ENCODE peak calls at places on chromosome 19, in four cellular contexts. E, Z, C and M are unnamed samples. For H3K4me1, the result is how much of the 10 kb centered on the place peaks cover.

GRCh38 chr19:17234911-17235617 is 9.0 kb downstream of the OCEL1 start:
- DNase-seq in Z (no peak), E (peak), C (peak), M (peak)

GRCh38 chr19:45075215-45076028 is 856 bp downstream of the ZNF296 start:
- DNase-seq in C (peak), Z (peak), E (peak), M (peak)

GRCh38 chr19:16654151-16654550 is 5.8 kb downstream of the SMIM7 start:
- DNase-seq in Z (no peak), E (no peak), C (no peak), M (peak)

GRCh38 chr19:45693168-45693788 is 812 bp downstream of the QPCTL start:
- DNase-seq in E (peak), Z (peak), C (peak), M (peak)

GRCh38 chr19:45147835-45148676 is 12.7 kb downstream of the NKPD1 start:
- DNase-seq in E (no peak), Z (no peak), C (no peak), M (no peak)

GRCh38 chr19:1074512-1075283 is 7.7 kb downstream of the ARHGAP45 start:
- DNase-seq in C (peak), Z (peak), E (peak), M (peak)

GRCh38 chr19:16249826-16250434 is 52.2 kb downstream of the AP1M1 start:
- DNase-seq in C (no peak), E (no peak), Z (no peak), M (no peak)

GRCh38 chr19:1478934-1479707 is at the start of gene C19orf25:
- DNase-seq in E (peak), Z (peak), C (peak), M (peak)

GRCh38 chr19:3129112-3129511 is 6.7 kb upstream of the GNA15 start:
- DNase-seq in E (no peak), Z (no peak), C (no peak), M (no peak)

GRCh38 chr19:44846455-44847143 is 502 bp downstream of the NECTIN2 start:
- DNase-seq in C (peak), E (peak), Z (no peak), M (no peak)

GRCh38 chr19:20365146-20365545 is 198.1 kb downstream of the ZNF486 start:
- DNase-seq in E (no peak), Z (no peak), C (no peak), M (no peak)

GRCh38 chr19:1386945-1387683 is 3.4 kb downstream of the NDUFS7 start:
- DNase-seq in E (no peak), C (no peak), Z (no peak), M (no peak)

GRCh38 chr19:44548736-44549135 is 19.3 kb upstream of the CEACAM20 start:
- DNase-seq in Z (no peak), C (no peak), E (no peak), M (no peak)

GRCh38 chr19:14519860-14520407 is 1.7 kb upstream of the DNAJB1 start:
- DNase-seq in Z (no peak), E (no peak), C (no peak), M (peak)

GRCh38 chr19:13842294-13843103 is 34.4 kb upstream of the NANOS3 start:
- DNase-seq in C (peak), E (peak), Z (peak), M (peak)

GRCh38 chr19:45553464-45553863 is 31.1 kb downstream of the OPA3 start:
- DNase-seq in C (no peak), Z (no peak), E (no peak), M (no peak)

GRCh38 chr19:1251233-1251502 is 2.8 kb downstream of the MIDN start:
- DNase-seq in C (peak), Z (no peak), E (peak), M (peak)

GRCh38 chr19:56838680-56838929 is 1.9 kb downstream of the PEG3 start:
- DNase-seq in Z (no peak), E (no peak), C (no peak), M (no peak)

GRCh38 chr19:16877581-16877980 is 11.2 kb upstream of the F2RL3 start:
- DNase-seq in E (no peak), Z (no peak), C (no peak), M (no peak)

GRCh38 chr19:16363133-16363851 is 38.7 kb downstream of the KLF2 start:
- DNase-seq in Z (no peak), E (no peak), C (no peak), M (no peak)

GRCh38 chr19:10858204-10858828 is 10.1 kb downstream of the C19orf38 start:
- DNase-seq in Z (no peak), E (no peak), C (no peak), M (no peak)

GRCh38 chr19:29873024-29873800 is 61.4 kb downstream of the CCNE1 start:
- DNase-seq in C (peak), Z (no peak), E (peak), M (peak)

GRCh38 chr19:48596679-48597465 is 9.7 kb upstream of the SPACA4 start:
- DNase-seq in C (no peak), E (no peak), Z (no peak), M (no peak)

GRCh38 chr19:54172764-54173699 is at the start of gene TMC4:
- DNase-seq in E (no peak), Z (no peak), C (no peak), M (no peak)

GRCh38 chr19:35703343-35703742 is 1.0 kb upstream of the ZBTB32 start:
- DNase-seq in C (no peak), E (no peak), Z (no peak), M (no peak)

GRCh38 chr19:42295342-42295741 is 6.6 kb upstream of the PRR19 start:
- DNase-seq in Z (no peak), C (no peak), E (no peak), M (no peak)

GRCh38 chr19:27894906-27895754 is 1317.8 kb downstream of the UQCRFS1 start:
- DNase-seq in Z (no peak), E (no peak), C (no peak), M (no peak)

GRCh38 chr19:38649305-38650179 is 2.1 kb downstream of the ACTN4 start:
- DNase-seq in E (peak), Z (no peak), C (no peak), M (no peak)

GRCh38 chr19:763181-763580 is 12.3 kb downstream of the MISP start:
- DNase-seq in Z (no peak), C (no peak), E (no peak), M (no peak)

GRCh38 chr19:31678421-31678820 is 329.2 kb upstream of the TSHZ3 start:
- DNase-seq in C (no peak), Z (no peak), E (no peak), M (no peak)

GRCh38 chr19:10946964-10947657 is 13.7 kb upstream of the SMARCA4 start:
- DNase-seq in C (no peak), Z (no peak), E (no peak), M (no peak)

GRCh38 chr19:2089001-2089711 is 7.0 kb downstream of the MOB3A start:
- DNase-seq in C (peak), Z (no peak), E (no peak), M (no peak)

GRCh38 chr19:29653398-29653797 is 11.9 kb upstream of the PLEKHF1 start:
- DNase-seq in Z (no peak), C (no peak), E (no peak), M (no peak)

GRCh38 chr19:17076539-17076919 is 952 bp downstream of the MYO9B start:
- DNase-seq in Z (no peak), C (no peak), E (no peak), M (no peak)

GRCh38 chr19:10315335-10316214 is at the start of gene FDX2:
- DNase-seq in C (peak), E (peak), Z (peak), M (peak)

GRCh38 chr19:28446511-28446910 is 766.4 kb downstream of the UQCRFS1 start:
- DNase-seq in Z (no peak), E (no peak), C (no peak), M (peak)

GRCh38 chr19:10419200-10419645 is 1.1 kb upstream of the PDE4A start:
- DNase-seq in E (no peak), C (no peak), Z (no peak), M (no peak)

GRCh38 chr19:46913852-46914430 is 53.1 kb downstream of the ARHGAP35 start:
- DNase-seq in E (no peak), Z (no peak), C (no peak), M (no peak)
- H3K4me1 ChIP-seq in E (under half), Z (under half), C (under half), M (under half)

DNA sequence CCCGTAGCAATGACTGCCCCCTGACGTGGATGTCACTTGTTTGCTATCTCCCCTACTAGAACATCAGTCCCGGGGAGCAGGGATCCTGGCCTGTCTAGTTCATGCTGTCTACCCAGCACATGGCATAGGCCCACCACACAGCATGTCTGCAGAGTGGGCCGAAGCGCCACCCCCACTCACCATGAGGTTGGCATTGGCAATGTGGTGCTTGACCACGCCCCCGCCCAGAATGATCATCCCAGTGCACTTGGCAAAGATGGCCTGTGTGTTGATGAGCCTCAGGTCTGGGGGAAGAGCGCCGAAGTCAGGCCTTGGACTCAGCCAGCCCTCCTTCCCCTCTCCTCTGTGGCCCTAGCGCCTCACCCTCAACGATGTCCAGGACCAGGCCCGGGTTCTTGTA is 4.8 kb downstream of the DHPS start:
- DNase-seq in Z (no peak), C (no peak), E (no peak), M (no peak)
- H3K4me1 ChIP-seq in Z (under half), C (under half), E (under half), M (under half)

GRCh38 chr19:4376245-4376990 is 23.9 kb downstream of the SH3GL1 start:
- DNase-seq in E (no peak), C (no peak), Z (peak), M (no peak)
- H3K4me1 ChIP-seq in E (half or more), C (under half), Z (half or more), M (half or more)

GRCh38 chr19:46785054-46785979 is 3.1 kb downstream of the SLC1A5 start:
- DNase-seq in E (no peak), Z (no peak), C (no peak), M (no peak)

GRCh38 chr19:46783670-46784069 is 4.7 kb downstream of the SLC1A5 start:
- DNase-seq in E (no peak), Z (no peak), C (no peak), M (no peak)

GRCh38 chr19:46785980-46786235 is 2.5 kb downstream of the SLC1A5 start:
- DNase-seq in C (no peak), Z (no peak), E (no peak), M (no peak)

GRCh38 chr19:46782355-46783019 is 5.9 kb downstream of the SLC1A5 start:
- DNase-seq in Z (no peak), C (no peak), E (no peak), M (no peak)

GRCh38 chr19:46784262-46785053 is 3.9 kb downstream of the SLC1A5 start:
- DNase-seq in Z (peak), C (peak), E (peak), M (peak)
- H3K4me1 ChIP-seq in Z (under half), C (under half), E (under half), M (under half)

GRCh38 chr19:39672473-39672872 is 16.8 kb downstream of the LGALS16 start:
- DNase-seq in C (no peak), E (no peak), Z (no peak), M (no peak)
- H3K4me1 ChIP-seq in C (under half), E (under half), Z (under half), M (under half)

GRCh38 chr19:6738726-6739389 is 622 bp upstream of the TRIP10 start:
- DNase-seq in C (peak), Z (peak), E (no peak), M (peak)

GRCh38 chr19:6737873-6738725 is 719 bp upstream of the GPR108 start:
- DNase-seq in E (peak), C (peak), Z (peak), M (peak)

GRCh38 chr19:6740589-6741348 is 1.3 kb downstream of the TRIP10 start:
- DNase-seq in C (peak), Z (peak), E (peak), M (peak)

GRCh38 chr19:6739390-6739883 is at the start of gene TRIP10:
- DNase-seq in Z (peak), E (peak), C (peak), M (peak)

GRCh38 chr19:6739884-6740588 is 556 bp downstream of the TRIP10 start:
- DNase-seq in Z (no peak), C (no peak), E (peak), M (no peak)
- H3K4me1 ChIP-seq in Z (half or more), C (under half), E (half or more), M (under half)

DNA sequence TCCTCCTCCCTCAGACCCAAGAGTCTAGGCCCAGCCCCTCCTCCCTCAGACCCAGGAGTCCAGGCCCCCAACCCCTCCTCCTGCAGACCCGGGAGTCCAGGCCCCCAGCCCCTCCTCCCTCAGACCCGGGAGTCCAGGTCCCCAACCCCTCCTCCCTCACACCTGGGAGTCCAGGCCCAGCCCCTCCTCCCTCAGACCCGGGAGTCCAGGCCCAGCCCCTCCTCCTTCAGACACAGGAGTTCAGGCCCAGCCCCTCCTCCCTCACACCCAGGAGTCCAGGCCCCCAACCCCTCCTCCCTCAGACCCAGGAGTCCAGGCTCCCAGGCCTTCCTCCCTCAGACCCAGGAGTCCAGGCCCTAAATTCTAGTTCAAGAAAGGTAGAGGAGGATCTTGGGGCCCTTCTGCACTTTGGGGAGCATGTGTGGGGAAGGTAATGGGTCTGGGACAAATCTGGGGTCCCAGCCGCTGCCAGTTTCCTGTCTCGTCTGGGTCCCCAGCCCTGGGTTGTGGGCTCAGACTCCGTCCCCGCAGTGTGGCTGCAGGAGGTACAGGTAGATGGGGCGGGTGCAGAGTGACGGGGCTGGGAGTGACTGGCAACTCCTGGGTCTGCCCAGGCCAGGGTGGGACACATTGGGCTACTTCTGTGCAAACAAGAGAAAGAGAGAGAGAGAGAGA is 3.2 kb upstream of the TMEM190 start:
- DNase-seq in Z (no peak), E (no peak), C (no peak), M (no peak)
- H3K4me1 ChIP-seq in Z (under half), E (under half), C (under half), M (under half)

GRCh38 chr19:50359432-50359818 is 6.0 kb downstream of the NAPSA start:
- DNase-seq in Z (no peak), C (no peak), E (no peak), M (no peak)

GRCh38 chr19:50361290-50362029 is 4.0 kb downstream of the NAPSA start:
- DNase-seq in C (no peak), E (no peak), Z (no peak), M (no peak)

GRCh38 chr19:50358483-50359431 is 6.7 kb downstream of the NAPSA start:
- DNase-seq in Z (peak), E (peak), C (peak), M (peak)

GRCh38 chr19:50362656-50363424 is 2.6 kb downstream of the NAPSA start:
- DNase-seq in E (no peak), C (no peak), Z (no peak), M (no peak)

GRCh38 chr19:50362030-50362412 is 3.4 kb downstream of the NAPSA start:
- DNase-seq in E (no peak), C (no peak), Z (no peak), M (no peak)
- H3K4me1 ChIP-seq in E (under half), C (under half), Z (under half), M (under half)

GRCh38 chr19:8393871-8394250 is 3.7 kb downstream of the RAB11B start:
- DNase-seq in E (no peak), Z (no peak), C (no peak), M (no peak)
- H3K4me1 ChIP-seq in E (half or more), Z (half or more), C (under half), M (half or more)

DNA sequence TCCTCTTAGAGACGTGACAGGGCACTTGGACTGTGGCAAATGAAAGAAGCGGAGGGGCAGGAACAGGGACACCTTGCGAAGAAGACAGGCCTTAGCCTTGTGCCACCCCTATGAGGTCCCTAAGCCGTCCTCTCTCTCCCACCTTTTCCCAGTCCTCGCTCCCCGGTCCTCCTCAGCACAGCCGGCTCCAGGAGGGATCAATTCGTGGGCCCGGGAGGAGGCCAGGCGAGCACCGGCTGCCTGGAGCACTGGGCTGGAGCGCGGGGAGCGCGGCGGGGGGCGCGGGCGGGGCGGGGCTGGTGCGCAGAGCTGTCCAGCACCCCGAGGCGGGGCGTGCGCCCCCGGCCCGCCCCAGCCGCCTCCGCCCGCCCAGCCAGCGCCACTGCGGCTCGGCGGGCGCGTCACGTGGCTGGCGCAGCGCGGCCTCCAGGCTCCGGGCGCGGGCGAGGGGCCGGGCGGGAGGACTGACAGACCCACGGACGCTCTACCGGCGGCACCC is at the start of gene LRP3:
- DNase-seq in E (peak), C (peak), Z (no peak), M (peak)
- H3K4me1 ChIP-seq in E (under half), C (under half), Z (under half), M (under half)